ENCODE peak calls at places on chromosomes 16 and 17, in six cellular contexts. One of them, this sample, is unnamed.

GRCh38 chr16:2090819-2091721 is 43.3 kb downstream of the TSC2 start:
- DNase-seq in OCI-LY7: peak
- DNase-seq in colonic mucosa: peak
- DNase-seq in brain microvascular endothelial cell: peak
- DNase-seq in AG10803: no peak
- DNase-seq in foreskin fibroblast: peak
- DNase-seq in this sample: peak

GRCh38 chr16:31464348-31464769 is 5.1 kb downstream of the ARMC5 start:
- DNase-seq in OCI-LY7: no peak
- DNase-seq in colonic mucosa: peak
- DNase-seq in brain microvascular endothelial cell: no peak
- DNase-seq in AG10803: no peak
- DNase-seq in foreskin fibroblast: no peak
- DNase-seq in this sample: no peak

GRCh38 chr16:24635900-24636610 is 93.4 kb upstream of the TNRC6A start:
- DNase-seq in OCI-LY7: no peak
- DNase-seq in colonic mucosa: peak
- DNase-seq in brain microvascular endothelial cell: peak
- DNase-seq in AG10803: peak
- DNase-seq in foreskin fibroblast: peak
- DNase-seq in this sample: peak

GRCh38 chr16:61730997-61731396 is 305.2 kb downstream of the CDH8 start:
- DNase-seq in OCI-LY7: no peak
- DNase-seq in colonic mucosa: no peak
- DNase-seq in brain microvascular endothelial cell: no peak
- DNase-seq in AG10803: no peak
- DNase-seq in foreskin fibroblast: no peak
- DNase-seq in this sample: no peak

GRCh38 chr16:84995666-84996065 is 15.7 kb downstream of the ZDHHC7 start:
- DNase-seq in OCI-LY7: no peak
- DNase-seq in colonic mucosa: no peak
- DNase-seq in brain microvascular endothelial cell: no peak
- DNase-seq in AG10803: no peak
- DNase-seq in foreskin fibroblast: no peak
- DNase-seq in this sample: no peak

GRCh38 chr17:15931394-15931793 is 13.5 kb upstream of the ADORA2B start:
- DNase-seq in OCI-LY7: no peak
- DNase-seq in colonic mucosa: no peak
- DNase-seq in brain microvascular endothelial cell: no peak
- DNase-seq in AG10803: no peak
- DNase-seq in foreskin fibroblast: no peak
- DNase-seq in this sample: no peak

GRCh38 chr17:70767102-70767701 is 597.9 kb downstream of the KCNJ2 start:
- DNase-seq in OCI-LY7: peak
- DNase-seq in colonic mucosa: no peak
- DNase-seq in brain microvascular endothelial cell: peak
- DNase-seq in AG10803: peak
- DNase-seq in foreskin fibroblast: peak
- DNase-seq in this sample: peak

GRCh38 chr17:81471804-81472456 is 40.7 kb downstream of the ACTG1 start:
- DNase-seq in OCI-LY7: peak
- DNase-seq in colonic mucosa: peak
- DNase-seq in brain microvascular endothelial cell: peak
- DNase-seq in AG10803: peak
- DNase-seq in foreskin fibroblast: peak
- DNase-seq in this sample: peak

GRCh38 chr17:7045492-7046126 is 1.7 kb upstream of the SLC16A11 start:
- DNase-seq in OCI-LY7: peak
- DNase-seq in colonic mucosa: peak
- DNase-seq in brain microvascular endothelial cell: peak
- DNase-seq in AG10803: peak
- DNase-seq in foreskin fibroblast: peak
- DNase-seq in this sample: peak

GRCh38 chr16:1971678-1972489 is at the start of gene TBL3:
- DNase-seq in OCI-LY7: peak
- DNase-seq in colonic mucosa: peak
- DNase-seq in brain microvascular endothelial cell: peak
- DNase-seq in AG10803: peak
- DNase-seq in foreskin fibroblast: peak
- DNase-seq in this sample: peak

GRCh38 chr17:43193251-43193650 is 18.4 kb upstream of the TMEM106A start:
- DNase-seq in OCI-LY7: no peak
- DNase-seq in colonic mucosa: no peak
- DNase-seq in brain microvascular endothelial cell: no peak
- DNase-seq in AG10803: no peak
- DNase-seq in foreskin fibroblast: no peak
- DNase-seq in this sample: no peak

GRCh38 chr17:9541718-9542117 is 33.9 kb downstream of the STX8 start:
- DNase-seq in OCI-LY7: no peak
- DNase-seq in colonic mucosa: no peak
- DNase-seq in brain microvascular endothelial cell: no peak
- DNase-seq in AG10803: no peak
- DNase-seq in foreskin fibroblast: no peak
- DNase-seq in this sample: no peak

GRCh38 chr16:56107944-56108583 is 83.2 kb upstream of the GNAO1 start:
- DNase-seq in OCI-LY7: no peak
- DNase-seq in colonic mucosa: no peak
- DNase-seq in brain microvascular endothelial cell: no peak
- DNase-seq in AG10803: no peak
- DNase-seq in foreskin fibroblast: no peak
- DNase-seq in this sample: no peak

GRCh38 chr16:69563605-69564580 is 1.9 kb upstream of the NFAT5 start:
- DNase-seq in OCI-LY7: peak
- DNase-seq in colonic mucosa: peak
- DNase-seq in brain microvascular endothelial cell: peak
- DNase-seq in AG10803: no peak
- DNase-seq in foreskin fibroblast: peak
- DNase-seq in this sample: peak

GRCh38 chr16:57826706-57827625 is 24.7 kb upstream of the KIFC3 start:
- DNase-seq in OCI-LY7: no peak
- DNase-seq in colonic mucosa: no peak
- DNase-seq in brain microvascular endothelial cell: no peak
- DNase-seq in AG10803: no peak
- DNase-seq in foreskin fibroblast: peak
- DNase-seq in this sample: peak

GRCh38 chr17:79850571-79851460 is 11.6 kb upstream of the CBX4 start:
- DNase-seq in OCI-LY7: no peak
- DNase-seq in colonic mucosa: no peak
- DNase-seq in brain microvascular endothelial cell: peak
- DNase-seq in AG10803: peak
- DNase-seq in foreskin fibroblast: peak
- DNase-seq in this sample: peak

GRCh38 chr16:11665071-11665491 is 3.2 kb upstream of the SNN start:
- DNase-seq in OCI-LY7: peak
- DNase-seq in colonic mucosa: no peak
- DNase-seq in brain microvascular endothelial cell: no peak
- DNase-seq in AG10803: no peak
- DNase-seq in foreskin fibroblast: no peak
- DNase-seq in this sample: no peak

GRCh38 chr17:2967515-2967914 is 95.9 kb downstream of the OR1D5 start:
- DNase-seq in OCI-LY7: no peak
- DNase-seq in colonic mucosa: no peak
- DNase-seq in brain microvascular endothelial cell: no peak
- DNase-seq in AG10803: no peak
- DNase-seq in foreskin fibroblast: no peak
- DNase-seq in this sample: no peak

GRCh38 chr16:57525761-57526160 is 10.6 kb downstream of the CCDC102A start:
- DNase-seq in OCI-LY7: no peak
- DNase-seq in colonic mucosa: no peak
- DNase-seq in brain microvascular endothelial cell: no peak
- DNase-seq in AG10803: no peak
- DNase-seq in foreskin fibroblast: no peak
- DNase-seq in this sample: no peak

GRCh38 chr16:88826070-88826840 is 14.5 kb upstream of the APRT start:
- DNase-seq in OCI-LY7: no peak
- DNase-seq in colonic mucosa: peak
- DNase-seq in brain microvascular endothelial cell: no peak
- DNase-seq in AG10803: no peak
- DNase-seq in foreskin fibroblast: no peak
- DNase-seq in this sample: no peak

GRCh38 chr17:284676-285355 is 67.8 kb downstream of the RPH3AL start:
- DNase-seq in OCI-LY7: no peak
- DNase-seq in colonic mucosa: no peak
- DNase-seq in brain microvascular endothelial cell: no peak
- DNase-seq in AG10803: no peak
- DNase-seq in foreskin fibroblast: no peak
- DNase-seq in this sample: no peak

GRCh38 chr17:4967539-4968165 is at the start of gene SPAG7:
- DNase-seq in OCI-LY7: peak
- DNase-seq in colonic mucosa: peak
- DNase-seq in brain microvascular endothelial cell: peak
- DNase-seq in AG10803: peak
- DNase-seq in foreskin fibroblast: peak
- DNase-seq in this sample: peak
- TF ChIP-seq CTCF in OCI-LY7: no peak
- TF ChIP-seq CTCF in colonic mucosa: no peak
- TF ChIP-seq CTCF in brain microvascular endothelial cell: peak
- TF ChIP-seq CTCF in AG10803: peak
- TF ChIP-seq CTCF in foreskin fibroblast: peak
- TF ChIP-seq CTCF in this sample: no peak

GRCh38 chr17:45291170-45291805 is 25.5 kb downstream of the MAP3K14 start:
- DNase-seq in OCI-LY7: peak
- DNase-seq in colonic mucosa: no peak
- DNase-seq in brain microvascular endothelial cell: no peak
- DNase-seq in AG10803: no peak
- DNase-seq in foreskin fibroblast: no peak
- DNase-seq in this sample: peak
- H3K4me3 ChIP-seq in OCI-LY7: no peak
- H3K4me3 ChIP-seq in colonic mucosa: no peak
- H3K4me3 ChIP-seq in brain microvascular endothelial cell: no peak
- H3K4me3 ChIP-seq in AG10803: no peak
- H3K4me3 ChIP-seq in foreskin fibroblast: no peak
- H3K4me3 ChIP-seq in this sample: no peak

DNA sequence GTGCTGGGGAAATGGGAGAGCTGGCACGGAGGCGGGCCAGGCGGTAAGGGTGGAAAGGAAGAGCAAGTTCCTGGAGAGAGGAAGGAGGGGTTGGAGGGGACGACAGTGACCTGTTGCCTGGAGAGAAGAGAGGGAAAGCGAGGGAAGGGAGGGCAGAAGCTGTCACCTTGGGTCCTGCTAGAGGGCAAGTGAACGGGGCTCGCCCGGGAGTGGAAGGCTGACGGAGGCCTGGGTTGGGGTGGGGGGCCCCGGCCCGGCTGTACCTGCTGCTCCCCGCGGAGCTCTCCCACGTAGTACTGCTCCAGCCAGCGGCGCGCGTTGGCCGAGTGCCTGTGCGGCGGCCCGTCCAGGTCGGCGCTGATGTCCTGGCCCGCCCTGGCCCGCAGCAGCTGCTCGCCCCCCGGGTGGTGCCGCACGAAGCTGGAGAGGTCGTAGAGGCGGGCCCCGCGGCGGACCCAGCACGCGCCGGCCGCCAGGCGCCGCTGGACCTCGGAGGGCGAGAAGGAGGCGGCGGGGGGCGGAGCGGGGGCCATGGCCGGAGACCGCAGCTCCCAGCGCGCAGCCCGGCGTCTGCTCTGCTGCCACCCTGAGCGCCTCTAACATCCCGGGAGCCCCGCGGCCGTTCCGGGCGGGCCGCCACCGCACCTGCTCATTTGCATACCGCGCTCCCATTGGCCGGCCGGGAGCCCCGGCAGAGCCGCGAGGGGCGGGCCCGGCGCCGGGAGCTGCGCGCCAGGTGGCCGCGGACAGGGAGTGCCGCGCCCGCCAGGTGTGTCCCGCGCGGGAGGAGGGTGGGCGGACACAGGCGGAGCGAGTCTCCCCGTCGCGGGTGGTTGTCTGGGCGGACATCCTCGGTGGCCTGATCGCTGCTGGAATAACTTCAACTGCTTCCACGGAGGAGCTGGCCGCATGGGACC is at the start of gene FA2H:
- DNase-seq in OCI-LY7: peak
- DNase-seq in colonic mucosa: peak
- DNase-seq in brain microvascular endothelial cell: no peak
- DNase-seq in AG10803: no peak
- DNase-seq in foreskin fibroblast: peak
- DNase-seq in this sample: peak
- TF ChIP-seq CTCF in OCI-LY7: peak
- TF ChIP-seq CTCF in colonic mucosa: peak
- TF ChIP-seq CTCF in brain microvascular endothelial cell: no peak
- TF ChIP-seq CTCF in AG10803: no peak
- TF ChIP-seq CTCF in foreskin fibroblast: peak
- TF ChIP-seq CTCF in this sample: peak

GRCh38 chr16:10390867-10391266 is 5.0 kb downstream of the ATF7IP2 start:
- DNase-seq in OCI-LY7: no peak
- DNase-seq in colonic mucosa: no peak
- DNase-seq in brain microvascular endothelial cell: no peak
- DNase-seq in AG10803: no peak
- DNase-seq in foreskin fibroblast: no peak
- DNase-seq in this sample: no peak

GRCh38 chr16:10386517-10387377 is 886 bp downstream of the ATF7IP2 start:
- DNase-seq in OCI-LY7: peak
- DNase-seq in colonic mucosa: no peak
- DNase-seq in brain microvascular endothelial cell: no peak
- DNase-seq in AG10803: no peak
- DNase-seq in foreskin fibroblast: peak
- DNase-seq in this sample: peak

GRCh38 chr16:10390330-10390729 is 4.5 kb downstream of the ATF7IP2 start:
- DNase-seq in OCI-LY7: no peak
- DNase-seq in colonic mucosa: no peak
- DNase-seq in brain microvascular endothelial cell: no peak
- DNase-seq in AG10803: no peak
- DNase-seq in foreskin fibroblast: no peak
- DNase-seq in this sample: no peak

GRCh38 chr16:10387378-10387681 is 1.5 kb downstream of the ATF7IP2 start:
- DNase-seq in OCI-LY7: no peak
- DNase-seq in colonic mucosa: no peak
- DNase-seq in brain microvascular endothelial cell: no peak
- DNase-seq in AG10803: no peak
- DNase-seq in foreskin fibroblast: no peak
- DNase-seq in this sample: no peak

GRCh38 chr16:10388987-10389386 is 3.1 kb downstream of the ATF7IP2 start:
- DNase-seq in OCI-LY7: no peak
- DNase-seq in colonic mucosa: no peak
- DNase-seq in brain microvascular endothelial cell: no peak
- DNase-seq in AG10803: no peak
- DNase-seq in foreskin fibroblast: no peak
- DNase-seq in this sample: no peak
- H3K4me3 ChIP-seq in OCI-LY7: no peak
- H3K4me3 ChIP-seq in colonic mucosa: no peak
- H3K4me3 ChIP-seq in brain microvascular endothelial cell: no peak
- H3K4me3 ChIP-seq in AG10803: no peak
- H3K4me3 ChIP-seq in foreskin fibroblast: no peak
- H3K4me3 ChIP-seq in this sample: no peak

DNA sequence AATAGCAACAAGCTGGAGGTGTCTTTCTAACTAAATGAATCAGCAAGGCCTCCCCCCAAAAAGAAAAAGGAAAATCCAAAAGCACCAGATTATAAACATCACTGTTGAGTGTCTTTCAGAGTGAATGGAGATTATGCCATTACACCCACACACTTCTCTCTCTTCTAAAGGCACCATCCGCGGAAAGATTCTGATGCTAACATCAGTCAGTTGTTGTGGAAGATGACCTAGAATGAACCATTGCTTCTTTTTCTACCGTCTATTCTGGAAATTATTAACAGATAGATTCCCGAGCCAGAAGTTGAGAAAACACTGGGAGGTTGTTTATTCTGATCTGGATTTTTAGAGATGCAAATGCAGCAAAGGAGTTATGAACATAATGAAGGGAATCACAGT is 60.9 kb upstream of the FAM20A start:
- DNase-seq in OCI-LY7: no peak
- DNase-seq in colonic mucosa: no peak
- DNase-seq in brain microvascular endothelial cell: no peak
- DNase-seq in AG10803: no peak
- DNase-seq in foreskin fibroblast: no peak
- DNase-seq in this sample: no peak
- TF ChIP-seq CTCF in OCI-LY7: no peak
- TF ChIP-seq CTCF in colonic mucosa: no peak
- TF ChIP-seq CTCF in brain microvascular endothelial cell: no peak
- TF ChIP-seq CTCF in AG10803: no peak
- TF ChIP-seq CTCF in foreskin fibroblast: no peak
- TF ChIP-seq CTCF in this sample: no peak